ENCODE peak calls at places on chromosomes 3 and 15, in six cellular contexts. G, Q, P, Z, A and W are unnamed samples.

GRCh38 chr3:23209747-23210495 is 6.8 kb downstream of the UBE2E2 start:
- DNase-seq in A (no peak), P (no peak), Z (no peak), Q (no peak), G (no peak), W (no peak)

GRCh38 chr3:101902041-101902440 is 52.7 kb downstream of the NFKBIZ start:
- DNase-seq in Z (no peak), P (no peak), G (peak), A (no peak), Q (no peak), W (no peak)

GRCh38 chr15:49421991-49422390 is 1.1 kb upstream of the FGF7 start:
- DNase-seq in P (peak), A (no peak), G (no peak), Q (no peak), Z (peak), W (peak)

GRCh38 chr15:96125681-96126080 is 204.8 kb upstream of the NR2F2 start:
- DNase-seq in Q (no peak), G (no peak), P (no peak), Z (no peak), A (no peak), W (no peak)

GRCh38 chr3:101824691-101825090 is 24.6 kb upstream of the NFKBIZ start:
- DNase-seq in A (no peak), G (no peak), Q (no peak), P (no peak), Z (no peak), W (no peak)

GRCh38 chr3:97235179-97235578 is 420.8 kb downstream of the EPHA6 start:
- DNase-seq in Q (no peak), Z (no peak), P (no peak), G (no peak), A (no peak), W (no peak)

GRCh38 chr3:80213076-80213475 is 445.3 kb upstream of the ROBO1 start:
- DNase-seq in G (no peak), P (no peak), A (no peak), Z (no peak), Q (no peak), W (no peak)

GRCh38 chr3:188854395-188855149 is 317.2 kb upstream of the TPRG1 start:
- DNase-seq in Z (no peak), Q (no peak), A (no peak), G (no peak), P (no peak), W (no peak)

GRCh38 chr15:25743160-25743908 is 119.8 kb downstream of the ATP10A start:
- DNase-seq in Z (no peak), P (no peak), A (no peak), G (no peak), Q (no peak), W (no peak)

DNA sequence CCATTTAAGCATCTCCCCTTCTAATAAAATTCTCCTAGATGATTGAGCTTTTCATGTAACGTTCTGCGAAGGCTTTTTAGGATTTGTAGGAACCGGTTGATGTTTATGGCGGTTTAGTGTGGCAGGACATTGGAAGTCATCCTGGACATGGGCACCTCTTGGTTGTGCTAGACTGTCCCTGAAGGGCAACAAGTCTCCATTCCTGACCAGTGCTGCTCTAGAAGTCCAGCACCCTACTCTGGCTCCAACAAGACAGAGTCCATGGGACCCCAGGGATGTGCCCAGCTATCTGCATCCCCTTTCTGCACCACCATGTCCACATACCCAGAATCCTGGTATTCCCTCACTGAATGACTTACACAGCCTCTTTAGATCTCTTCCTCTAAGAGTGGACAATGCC is 46.4 kb downstream of the KCNAB1 start:
- DNase-seq in G (no peak), A (no peak), Q (no peak), P (no peak), Z (no peak), W (no peak)
- H3K4me3 ChIP-seq in G (no peak), A (no peak), Q (no peak), P (no peak), Z (no peak), W (no peak)

GRCh38 chr3:149339931-149340309 is 6.5 kb upstream of the TM4SF18 start:
- DNase-seq in A (peak), G (peak), P (no peak), Z (peak), Q (peak), W (peak)
- TF ChIP-seq POLR2AphosphoS5 in A (no peak), G (peak), P (peak), Z (peak), Q (peak), W (no peak)

DNA sequence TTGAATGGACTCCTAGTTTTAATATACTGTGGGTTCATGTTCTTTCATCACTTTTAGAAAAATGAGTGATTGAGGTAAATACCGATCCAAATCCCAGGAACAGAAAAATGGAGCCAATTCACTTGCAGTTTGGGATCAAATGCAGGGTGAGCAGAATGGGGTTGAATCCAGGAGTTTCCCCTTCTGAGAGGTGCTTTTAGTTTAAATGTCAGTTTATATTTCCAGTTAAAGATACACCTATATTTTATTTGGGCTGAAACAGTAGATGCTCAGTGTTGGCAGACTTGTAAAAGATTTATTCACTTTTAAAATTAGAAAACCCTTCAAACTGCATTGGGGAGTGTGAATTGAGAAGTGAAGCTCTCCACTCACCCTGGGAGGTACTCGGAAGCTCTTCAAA is 2.6 kb downstream of the TRIM71 start:
- DNase-seq in A (no peak), P (no peak), G (no peak), Z (no peak), Q (no peak), W (no peak)
- H3K4me3 ChIP-seq in A (peak), P (no peak), G (no peak), Z (no peak), Q (no peak), W (no peak)

GRCh38 chr3:33690341-33690740 is 27.7 kb downstream of the CLASP2 start:
- DNase-seq in P (no peak), G (no peak), Z (no peak), A (no peak), Q (no peak), W (no peak)
- TF ChIP-seq POLR2AphosphoS5 in P (no peak), G (no peak), Z (no peak), A (no peak), Q (no peak), W (no peak)

DNA sequence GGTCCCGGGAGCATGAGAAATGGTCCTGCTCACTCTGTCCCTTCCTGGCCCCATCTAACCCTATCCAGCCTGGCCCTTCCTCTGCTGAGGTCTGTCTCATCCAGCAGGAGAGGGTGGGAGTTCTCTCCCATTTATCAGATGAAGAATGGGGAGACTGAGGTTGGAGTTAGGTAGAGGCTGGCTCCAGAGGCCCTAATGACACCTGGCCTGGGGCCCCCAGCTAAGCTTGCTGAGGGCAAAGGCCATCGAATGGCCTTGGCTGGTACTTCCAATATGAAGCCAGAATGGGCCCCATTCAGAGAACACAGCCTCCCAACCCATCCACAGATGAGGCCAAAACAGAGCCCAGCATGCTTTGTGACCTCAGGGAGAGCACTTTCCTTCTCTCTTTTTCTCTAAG is 1.4 kb downstream of the CAMK1 start:
- DNase-seq in Z (no peak), P (no peak), G (no peak), A (no peak), Q (no peak), W (no peak)
- H3K4me3 ChIP-seq in Z (no peak), P (no peak), G (no peak), A (no peak), Q (no peak), W (no peak)

DNA sequence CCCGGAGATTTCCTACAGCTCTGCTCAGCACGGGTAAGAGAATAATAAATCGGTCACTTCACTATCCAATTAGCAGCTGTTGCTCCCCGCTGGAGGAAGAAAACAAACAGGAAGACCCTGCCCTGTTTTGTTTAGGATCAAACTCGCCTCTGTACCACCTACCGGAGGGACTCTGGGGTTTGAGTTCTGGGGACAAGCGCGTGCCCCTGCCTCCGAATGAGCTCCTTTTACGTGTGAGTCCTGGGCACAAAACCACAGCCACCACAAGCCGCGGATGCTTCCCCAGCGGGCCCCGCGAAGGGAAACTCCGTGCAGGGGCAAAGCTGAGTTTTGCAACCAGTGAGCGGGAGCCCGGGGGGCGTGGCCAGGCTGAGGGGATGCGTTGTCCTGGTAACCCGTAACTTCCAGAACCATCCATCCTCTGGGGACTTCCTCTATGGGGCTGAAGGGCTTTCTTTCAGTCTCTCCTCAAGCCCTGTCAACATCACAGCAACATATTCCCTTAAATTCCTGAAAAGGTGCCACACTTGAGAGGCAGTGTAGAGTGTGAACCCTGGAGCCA is 315.8 kb upstream of the PROK2 start:
- DNase-seq in Z (peak), Q (peak), G (peak), P (peak), A (no peak), W (peak)
- TF ChIP-seq POLR2AphosphoS5 in Z (no peak), Q (no peak), G (peak), P (no peak), A (no peak), W (peak)

DNA sequence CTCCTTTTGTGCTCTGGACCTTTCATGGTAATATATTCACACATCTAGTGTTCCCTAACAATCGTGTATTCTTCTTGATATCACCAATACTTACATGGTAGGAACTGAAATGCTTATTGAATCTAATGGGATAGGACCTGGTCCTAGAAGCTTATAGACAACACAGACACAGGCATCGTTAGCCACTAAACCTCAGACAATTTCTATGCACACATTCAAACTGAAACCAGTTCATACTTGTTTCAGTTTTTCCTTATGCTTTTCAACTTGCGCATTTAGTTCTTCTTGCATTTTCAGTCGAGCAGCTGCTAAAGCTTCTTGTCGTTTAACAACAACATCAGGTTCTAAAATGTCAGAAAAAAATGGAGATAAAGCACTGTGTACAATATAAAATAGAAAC is 2.3 kb downstream of the SELENOS start:
- DNase-seq in G (no peak), A (no peak), P (no peak), Q (no peak), Z (no peak), W (no peak)
- H3K4me3 ChIP-seq in G (no peak), A (no peak), P (no peak), Q (no peak), Z (no peak), W (no peak)